ENCODE peak calls at places on chromosome 3, in six cellular contexts. One of them, this sample, is unnamed.

GRCh38 chr3:100041328-100041749 is 73.0 kb downstream of the FILIP1L start:
- DNase-seq in EH: peak
- DNase-seq in endothelial cell: no peak
- DNase-seq in activated CD4-positive, alpha-beta T cell treated with anti-CD3 and anti-CD28 coated beads, Interleukin-2, amount 50 U/mL, for 1 hour: no peak
- DNase-seq in K562: no peak
- DNase-seq in T-helper 17 cell: no peak
- DNase-seq in this sample: no peak

GRCh38 chr3:197154-197855 is 742 bp downstream of the CHL1 start:
- DNase-seq in EH: no peak
- DNase-seq in endothelial cell: peak
- DNase-seq in activated CD4-positive, alpha-beta T cell treated with anti-CD3 and anti-CD28 coated beads, Interleukin-2, amount 50 U/mL, for 1 hour: no peak
- DNase-seq in K562: no peak
- DNase-seq in T-helper 17 cell: no peak
- DNase-seq in this sample: peak

GRCh38 chr3:172617013-172617706 is 93.7 kb downstream of the NCEH1 start:
- DNase-seq in EH: no peak
- DNase-seq in endothelial cell: no peak
- DNase-seq in activated CD4-positive, alpha-beta T cell treated with anti-CD3 and anti-CD28 coated beads, Interleukin-2, amount 50 U/mL, for 1 hour: no peak
- DNase-seq in K562: no peak
- DNase-seq in T-helper 17 cell: no peak
- DNase-seq in this sample: no peak

GRCh38 chr3:137792633-137793271 is 28.6 kb downstream of the SOX14 start:
- DNase-seq in EH: peak
- DNase-seq in endothelial cell: peak
- DNase-seq in activated CD4-positive, alpha-beta T cell treated with anti-CD3 and anti-CD28 coated beads, Interleukin-2, amount 50 U/mL, for 1 hour: no peak
- DNase-seq in K562: peak
- DNase-seq in T-helper 17 cell: no peak
- DNase-seq in this sample: no peak

GRCh38 chr3:157176108-157176507 is 16.2 kb upstream of the CCNL1 start:
- DNase-seq in EH: peak
- DNase-seq in endothelial cell: no peak
- DNase-seq in activated CD4-positive, alpha-beta T cell treated with anti-CD3 and anti-CD28 coated beads, Interleukin-2, amount 50 U/mL, for 1 hour: no peak
- DNase-seq in K562: no peak
- DNase-seq in T-helper 17 cell: no peak
- DNase-seq in this sample: no peak

GRCh38 chr3:104460477-104461406 is 906.0 kb upstream of the ALCAM start:
- DNase-seq in EH: peak
- DNase-seq in endothelial cell: no peak
- DNase-seq in activated CD4-positive, alpha-beta T cell treated with anti-CD3 and anti-CD28 coated beads, Interleukin-2, amount 50 U/mL, for 1 hour: no peak
- DNase-seq in K562: no peak
- DNase-seq in T-helper 17 cell: no peak
- DNase-seq in this sample: no peak

GRCh38 chr3:138377804-138378203 is 29.4 kb downstream of the MRAS start:
- DNase-seq in EH: no peak
- DNase-seq in endothelial cell: no peak
- DNase-seq in activated CD4-positive, alpha-beta T cell treated with anti-CD3 and anti-CD28 coated beads, Interleukin-2, amount 50 U/mL, for 1 hour: no peak
- DNase-seq in K562: no peak
- DNase-seq in T-helper 17 cell: no peak
- DNase-seq in this sample: no peak

GRCh38 chr3:98599647-98600411 is 6.4 kb upstream of the CPOX start:
- DNase-seq in EH: no peak
- DNase-seq in endothelial cell: no peak
- DNase-seq in activated CD4-positive, alpha-beta T cell treated with anti-CD3 and anti-CD28 coated beads, Interleukin-2, amount 50 U/mL, for 1 hour: no peak
- DNase-seq in K562: no peak
- DNase-seq in T-helper 17 cell: no peak
- DNase-seq in this sample: no peak

GRCh38 chr3:131526801-131527347 is 24.1 kb upstream of the MRPL3 start:
- DNase-seq in EH: peak
- DNase-seq in endothelial cell: peak
- DNase-seq in activated CD4-positive, alpha-beta T cell treated with anti-CD3 and anti-CD28 coated beads, Interleukin-2, amount 50 U/mL, for 1 hour: no peak
- DNase-seq in K562: peak
- DNase-seq in T-helper 17 cell: no peak
- DNase-seq in this sample: no peak

GRCh38 chr3:99394831-99395733 is 243.3 kb upstream of the COL8A1 start:
- DNase-seq in EH: peak
- DNase-seq in endothelial cell: no peak
- DNase-seq in activated CD4-positive, alpha-beta T cell treated with anti-CD3 and anti-CD28 coated beads, Interleukin-2, amount 50 U/mL, for 1 hour: no peak
- DNase-seq in K562: no peak
- DNase-seq in T-helper 17 cell: no peak
- DNase-seq in this sample: no peak

GRCh38 chr3:23945653-23945902 is 492 bp downstream of the NR1D2 start:
- DNase-seq in EH: no peak
- DNase-seq in endothelial cell: no peak
- DNase-seq in activated CD4-positive, alpha-beta T cell treated with anti-CD3 and anti-CD28 coated beads, Interleukin-2, amount 50 U/mL, for 1 hour: no peak
- DNase-seq in K562: no peak
- DNase-seq in T-helper 17 cell: no peak
- DNase-seq in this sample: no peak

GRCh38 chr3:29091599-29092189 is 189.2 kb upstream of the RBMS3 start:
- DNase-seq in EH: no peak
- DNase-seq in endothelial cell: no peak
- DNase-seq in activated CD4-positive, alpha-beta T cell treated with anti-CD3 and anti-CD28 coated beads, Interleukin-2, amount 50 U/mL, for 1 hour: no peak
- DNase-seq in K562: no peak
- DNase-seq in T-helper 17 cell: no peak
- DNase-seq in this sample: no peak

GRCh38 chr3:37575284-37575683 is 286.4 kb upstream of the CTDSPL start:
- DNase-seq in EH: no peak
- DNase-seq in endothelial cell: no peak
- DNase-seq in activated CD4-positive, alpha-beta T cell treated with anti-CD3 and anti-CD28 coated beads, Interleukin-2, amount 50 U/mL, for 1 hour: no peak
- DNase-seq in K562: no peak
- DNase-seq in T-helper 17 cell: no peak
- DNase-seq in this sample: no peak

GRCh38 chr3:46662771-46663551 is 30.5 kb downstream of the ALS2CL start:
- DNase-seq in EH: peak
- DNase-seq in endothelial cell: no peak
- DNase-seq in activated CD4-positive, alpha-beta T cell treated with anti-CD3 and anti-CD28 coated beads, Interleukin-2, amount 50 U/mL, for 1 hour: no peak
- DNase-seq in K562: no peak
- DNase-seq in T-helper 17 cell: no peak
- DNase-seq in this sample: no peak

GRCh38 chr3:175208316-175208715 is 349.2 kb downstream of the NAALADL2 start:
- DNase-seq in EH: peak
- DNase-seq in endothelial cell: no peak
- DNase-seq in activated CD4-positive, alpha-beta T cell treated with anti-CD3 and anti-CD28 coated beads, Interleukin-2, amount 50 U/mL, for 1 hour: no peak
- DNase-seq in K562: no peak
- DNase-seq in T-helper 17 cell: no peak
- DNase-seq in this sample: peak